ENCODE peak calls at places on chromosomes 1 and 21, in ten cellular contexts. M, G, E, Z, A, J, K, N, I and X are unnamed samples.

GRCh38 chr1:2271134-2271785 is 43.1 kb downstream of the SKI start:
- DNase-seq in M (no peak), G (no peak), E (no peak), Z (no peak), A (no peak), J (no peak), K (no peak), N (no peak), I (no peak), X (no peak)

GRCh38 chr1:50959303-50959912 is 659 bp downstream of the FAF1 start:
- DNase-seq in M (peak; percentile 32), G (peak; percentile 74), E (no peak), Z (peak; percentile 45), A (peak; percentile 35), J (peak; percentile 62), K (no peak), N (no peak), I (peak; percentile 70), X (no peak)

GRCh38 chr1:36151845-36152203 is 2.5 kb upstream of the TRAPPC3 start:
- DNase-seq in M (peak; percentile 35), G (peak; percentile 59), E (no peak), Z (no peak), A (peak; percentile 61), J (peak; percentile 65), K (no peak), N (no peak), I (peak; percentile 68), X (no peak)

GRCh38 chr1:20075345-20075744 is 5.4 kb downstream of the PLA2G5 start:
- DNase-seq in M (peak; percentile 25), G (peak; percentile 22), E (no peak), Z (no peak), A (no peak), J (no peak), K (no peak), N (no peak), I (no peak), X (no peak)

GRCh38 chr1:243496173-243496553 is 240.3 kb downstream of the SDCCAG8 start:
- DNase-seq in M (no peak), G (no peak), E (peak; percentile 62), Z (no peak), A (no peak), J (no peak), K (no peak), N (no peak), I (no peak), X (no peak)

GRCh38 chr21:42835611-42836401 is 43.5 kb downstream of the WDR4 start:
- DNase-seq in M (no peak), G (no peak), E (no peak), Z (no peak), A (no peak), J (no peak), K (no peak), N (no peak), I (no peak), X (peak; percentile 77)

GRCh38 chr1:34511802-34512201 is 243.0 kb upstream of the GJB5 start:
- DNase-seq in M (no peak), G (no peak), E (no peak), Z (no peak), A (no peak), J (no peak), K (no peak), N (no peak), I (no peak), X (no peak)

GRCh38 chr1:185565314-185565713 is 168.9 kb upstream of the HMCN1 start:
- DNase-seq in M (peak; percentile 33), G (peak; percentile 48), E (no peak), Z (peak; percentile 95), A (no peak), J (no peak), K (peak; percentile 49), N (no peak), I (no peak), X (no peak)

GRCh38 chr1:217857061-217857460 is 225.9 kb downstream of the SPATA17 start:
- DNase-seq in M (peak; percentile 6), G (no peak), E (peak; percentile 53), Z (no peak), A (no peak), J (no peak), K (no peak), N (no peak), I (no peak), X (no peak)

GRCh38 chr1:5610432-5610831 is 381.8 kb downstream of the NPHP4 start:
- DNase-seq in M (no peak), G (no peak), E (no peak), Z (no peak), A (no peak), J (no peak), K (no peak), N (no peak), I (no peak), X (no peak)

DNA sequence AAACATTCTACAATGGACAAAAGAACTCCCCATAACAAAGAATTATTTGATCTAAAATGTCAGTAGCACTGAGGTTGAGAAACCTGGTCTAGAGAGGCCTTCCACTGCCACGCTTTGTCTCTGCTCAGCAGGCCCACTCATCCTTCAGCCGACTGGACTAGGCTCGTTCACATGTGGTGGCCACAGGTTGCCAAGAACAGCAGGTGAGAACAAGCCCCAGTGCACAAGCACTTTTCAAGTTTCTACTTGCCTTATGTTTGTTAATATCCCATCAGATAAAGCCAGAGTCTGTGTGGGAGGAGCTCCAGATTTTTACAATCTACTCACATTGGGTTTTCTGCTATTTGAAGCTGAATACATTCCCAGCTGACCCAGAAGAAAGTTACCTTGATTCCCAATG is 9.1 kb upstream of the EFHD2 start:
- DNase-seq in M (no peak), G (no peak), E (no peak), Z (peak; percentile 89), A (no peak), J (no peak), K (no peak), N (no peak), I (no peak), X (no peak)
- H3K27ac ChIP-seq in M (no peak overlapping the region), G (no peak overlapping the region), E (no peak overlapping the region), Z (peak overlapping the region; percentile 74), A (no peak overlapping the region), J (no peak overlapping the region), K (no peak overlapping the region), N (no peak overlapping the region), I (no peak overlapping the region), X (no peak overlapping the region)

GRCh38 chr1:204128964-204129896 is 22.6 kb downstream of the ETNK2 start:
- DNase-seq in M (peak; percentile 71), G (peak; percentile 87), E (peak; percentile 76), Z (peak; percentile 71), A (peak; percentile 73), J (peak; percentile 75), K (peak; percentile 62), N (peak; percentile 90), I (peak; percentile 73), X (no peak)
- H3K27ac ChIP-seq in M (no peak overlapping the region), G (peak overlapping the region; percentile 6), E (no peak overlapping the region), Z (peak overlapping the region; percentile 89), A (no peak overlapping the region), J (no peak overlapping the region), K (peak overlapping the region; percentile 47), N (no peak overlapping the region), I (no peak overlapping the region), X (peak overlapping the region; percentile 71)

DNA sequence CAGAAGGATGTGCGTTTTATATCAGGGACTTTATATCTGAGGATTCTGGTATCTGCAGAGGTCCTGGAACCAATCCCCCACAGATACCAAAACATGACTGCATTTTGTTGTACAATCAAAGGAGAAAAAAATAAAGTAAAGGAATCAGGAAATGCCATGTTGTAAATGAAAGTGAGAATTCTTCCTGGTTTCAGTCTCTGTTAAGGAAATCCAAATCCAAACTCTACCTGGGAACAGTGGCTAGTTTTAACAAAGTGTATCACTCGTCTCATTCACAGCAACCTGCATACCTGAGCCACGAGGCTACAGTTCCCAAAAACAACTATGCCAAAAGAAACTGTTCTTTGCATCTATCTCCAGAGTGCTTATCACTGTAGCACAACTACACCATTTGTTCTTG is 77.3 kb upstream of the ATF3 start:
- DNase-seq in M (no peak), G (no peak), E (no peak), Z (no peak), A (no peak), J (no peak), K (no peak), N (no peak), I (no peak), X (no peak)
- H3K27ac ChIP-seq in M (no peak overlapping the region), G (no peak overlapping the region), E (no peak overlapping the region), Z (no peak overlapping the region), A (no peak overlapping the region), J (no peak overlapping the region), K (no peak overlapping the region), N (no peak overlapping the region), I (no peak overlapping the region), X (no peak overlapping the region)

GRCh38 chr1:115336741-115337140 is 1.3 kb downstream of the NGF start:
- DNase-seq in M (no peak), G (peak; percentile 30), E (no peak), Z (no peak), A (no peak), J (no peak), K (no peak), N (no peak), I (no peak), X (no peak)
- H3K27ac ChIP-seq in M (no peak overlapping the region), G (peak overlapping the region; percentile 18), E (no peak overlapping the region), Z (no peak overlapping the region), A (no peak overlapping the region), J (no peak overlapping the region), K (no peak overlapping the region), N (no peak overlapping the region), I (no peak overlapping the region), X (peak overlapping the region; percentile 42)

DNA sequence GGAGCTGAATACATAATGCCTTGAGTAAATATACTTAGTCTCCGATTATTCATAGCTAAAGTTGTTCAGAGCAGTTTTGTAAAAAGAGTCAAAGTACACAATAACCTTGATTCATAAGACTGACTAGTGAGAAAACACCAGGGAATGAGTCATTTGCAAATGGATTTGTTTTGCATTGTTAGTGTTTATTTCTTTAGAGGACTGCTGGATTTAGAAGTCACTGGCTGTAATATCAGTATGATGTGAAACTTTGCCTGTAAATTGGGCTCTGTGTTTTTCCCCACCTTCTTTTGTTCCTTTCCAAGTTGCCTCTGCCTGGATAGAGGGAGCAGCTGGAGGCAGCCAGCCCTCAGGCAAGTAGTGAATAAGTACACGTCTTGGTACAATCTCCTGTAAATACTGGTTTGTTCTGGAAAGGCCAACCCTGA is 474.7 kb downstream of the NUF2 start:
- DNase-seq in M (no peak), G (peak; percentile 38), E (no peak), Z (peak; percentile 20), A (no peak), J (no peak), K (peak; percentile 29), N (no peak), I (no peak), X (no peak)
- H3K27ac ChIP-seq in M (no peak overlapping the region), G (no peak overlapping the region), E (no peak overlapping the region), Z (no peak overlapping the region), A (no peak overlapping the region), J (no peak overlapping the region), K (no peak overlapping the region), N (no peak overlapping the region), I (no peak overlapping the region), X (no peak overlapping the region)

GRCh38 chr1:65065535-65066378 is 82.2 kb upstream of the AK4 start:
- DNase-seq in M (peak; percentile 22), G (peak; percentile 13), E (peak; percentile 64), Z (peak; percentile 34), A (peak; percentile 51), J (no peak), K (no peak), N (peak; percentile 87), I (no peak), X (no peak)
- H3K27ac ChIP-seq in M (peak overlapping the region; percentile 47), G (no peak overlapping the region), E (peak overlapping the region; percentile 22), Z (peak overlapping the region; percentile 58), A (peak overlapping the region; percentile 97), J (no peak overlapping the region), K (peak overlapping the region; percentile 73), N (no peak overlapping the region), I (peak overlapping the region; percentile 94), X (peak overlapping the region; percentile 98)